ENCODE peak calls at places on chromosomes 1 and 21, in four cellular contexts. P is cardiac muscle cell, Z is right cardiac atrium, U is AG04450. Q is an unnamed sample. For H3K27me3, the result is how much of the 10 kb centered on the place peaks cover.

GRCh38 chr1:173508541-173508940 is 31.4 kb downstream of the PRDX6 start:
- DNase-seq in P (no peak), Z (no peak), U (no peak), Q (no peak)

GRCh38 chr1:24416666-24417391 is 1.2 kb downstream of the NIPAL3 start:
- DNase-seq in P (no peak), Z (no peak), U (peak), Q (peak)

GRCh38 chr1:109040627-109041613 is 982 bp downstream of the WDR47 start:
- DNase-seq in P (peak), Z (peak), U (no peak), Q (peak)

GRCh38 chr1:87985071-87985470 is 656.4 kb downstream of the LMO4 start:
- DNase-seq in P (no peak), Z (no peak), U (no peak), Q (no peak)

GRCh38 chr1:29458737-29459550 is 222.6 kb downstream of the PTPRU start:
- DNase-seq in P (no peak), Z (no peak), U (no peak), Q (no peak)

GRCh38 chr1:37997256-37998088 is 7.7 kb upstream of the SF3A3 start:
- DNase-seq in P (no peak), Z (no peak), U (no peak), Q (no peak)

GRCh38 chr21:41926068-41926806 is 27.6 kb downstream of the C2CD2 start:
- DNase-seq in P (no peak), Z (no peak), U (peak), Q (peak)

GRCh38 chr21:16620921-16621320 is 891.1 kb downstream of the USP25 start:
- DNase-seq in P (no peak), Z (no peak), U (no peak), Q (no peak)

GRCh38 chr1:32241011-32241763 is 5.8 kb upstream of the FAM167B start:
- DNase-seq in P (peak), Z (peak), U (no peak), Q (peak)

GRCh38 chr1:198797656-198798055 is 158.8 kb downstream of the PTPRC start:
- DNase-seq in P (no peak), Z (no peak), U (no peak), Q (no peak)

GRCh38 chr1:94327001-94327685 is 89.8 kb upstream of the ARHGAP29 start:
- DNase-seq in P (peak), Z (peak), U (no peak), Q (peak)

GRCh38 chr1:109895720-109896504 is 14.7 kb upstream of the CSF1 start:
- DNase-seq in P (no peak), Z (peak), U (no peak), Q (no peak)

GRCh38 chr21:45509566-45510465 is 32.4 kb downstream of the SLC19A1 start:
- DNase-seq in P (no peak), Z (peak), U (no peak), Q (no peak)

GRCh38 chr1:66327582-66327981 is 206.4 kb upstream of the SGIP1 start:
- DNase-seq in P (no peak), Z (no peak), U (no peak), Q (no peak)

GRCh38 chr1:243950166-243950565 is 100.1 kb upstream of the AKT3 start:
- DNase-seq in P (no peak), Z (no peak), U (peak), Q (peak)

GRCh38 chr1:26360051-26360806 is 6.3 kb upstream of the CRYBG2 start:
- DNase-seq in P (no peak), Z (no peak), U (no peak), Q (peak)

GRCh38 chr1:102891868-102892625 is 216.3 kb downstream of the COL11A1 start:
- DNase-seq in P (no peak), Z (no peak), U (no peak), Q (peak)

GRCh38 chr1:27150183-27150582 is 4.7 kb downstream of the SLC9A1 start:
- DNase-seq in P (no peak), Z (no peak), U (no peak), Q (no peak)

GRCh38 chr1:19689856-19690255 is 25.2 kb downstream of the HTR6 start:
- DNase-seq in P (no peak), Z (no peak), U (no peak), Q (no peak)

GRCh38 chr1:96559181-96559580 is 162.4 kb upstream of the PTBP2 start:
- DNase-seq in P (no peak), Z (no peak), U (no peak), Q (no peak)

GRCh38 chr1:119006406-119007279 is 18.5 kb upstream of the TBX15 start:
- DNase-seq in P (no peak), Z (no peak), U (no peak), Q (no peak)

GRCh38 chr1:21764615-21765423 is 18.1 kb downstream of the USP48 start:
- DNase-seq in P (no peak), Z (no peak), U (peak), Q (no peak)

GRCh38 chr21:27885296-27885711 is 918.4 kb upstream of the ADAMTS5 start:
- DNase-seq in P (no peak), Z (peak), U (no peak), Q (no peak)

GRCh38 chr1:30664103-30664755 is 59.2 kb downstream of the MATN1 start:
- DNase-seq in P (no peak), Z (no peak), U (no peak), Q (no peak)

GRCh38 chr1:1044455-1044854 is 24.5 kb downstream of the AGRN start:
- DNase-seq in P (no peak), Z (no peak), U (no peak), Q (no peak)

GRCh38 chr1:116374340-116375164 is 1.5 kb downstream of the ATP1A1 start:
- DNase-seq in P (peak), Z (peak), U (no peak), Q (no peak)

GRCh38 chr21:33265664-33266049 is 510 bp upstream of the IL10RB start:
- DNase-seq in P (no peak), Z (peak), U (no peak), Q (peak)

GRCh38 chr1:91011726-91012125 is 10.1 kb downstream of the ZNF644 start:
- DNase-seq in P (no peak), Z (no peak), U (no peak), Q (no peak)

GRCh38 chr21:41169701-41170100 is 1.7 kb downstream of the BACE2 start:
- DNase-seq in P (no peak), Z (no peak), U (no peak), Q (no peak)

GRCh38 chr21:46368533-46369285 is 44.8 kb downstream of the PCNT start:
- DNase-seq in P (no peak), Z (no peak), U (no peak), Q (no peak)

GRCh38 chr1:25031601-25031965 is 101.5 kb upstream of the RUNX3 start:
- DNase-seq in P (no peak), Z (no peak), U (no peak), Q (no peak)

GRCh38 chr1:204751883-204752687 is 66.5 kb upstream of the LRRN2 start:
- DNase-seq in P (peak), Z (peak), U (no peak), Q (peak)
- H3K27me3 ChIP-seq in P (under half), Z (under half), U (under half), Q (under half)

GRCh38 chr1:158179301-158180041 is 1.2 kb upstream of the CD1D start:
- DNase-seq in P (peak), Z (no peak), U (no peak), Q (no peak)
- H3K27me3 ChIP-seq in P (under half), Z (under half), U (under half), Q (under half)

DNA sequence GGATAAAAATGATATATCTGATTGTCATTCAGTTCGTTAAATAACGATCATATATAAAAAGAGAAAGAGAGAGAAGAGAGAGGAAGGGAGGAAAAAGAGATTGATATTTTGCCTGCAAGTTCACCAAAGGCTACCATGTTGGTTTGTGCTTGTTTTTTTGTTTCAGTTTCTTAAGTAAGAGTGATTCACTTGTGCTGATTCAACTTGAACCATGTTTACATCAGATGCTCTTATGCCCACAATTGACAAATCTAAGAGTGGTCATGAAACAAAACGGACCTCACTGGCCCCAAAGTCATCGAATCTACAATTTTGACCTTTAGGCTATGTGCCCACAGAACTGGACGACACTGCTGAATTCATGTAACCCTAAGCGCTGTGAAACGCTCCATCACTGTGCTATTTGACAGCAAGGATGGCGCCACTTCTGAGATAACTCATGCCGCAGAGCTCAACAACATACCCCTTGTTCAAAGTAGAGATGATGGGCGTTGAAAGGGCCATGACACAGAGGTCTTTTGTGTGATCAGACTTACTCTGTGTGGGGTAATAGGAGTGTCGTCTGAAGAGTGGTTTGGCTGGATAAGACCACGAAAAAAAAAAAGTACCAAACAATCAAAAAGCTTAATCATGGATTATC is 481.4 kb downstream of the SETD4 start:
- DNase-seq in P (no peak), Z (no peak), U (no peak), Q (no peak)
- H3K27me3 ChIP-seq in P (under half), Z (under half), U (under half), Q (under half)

GRCh38 chr1:244970661-244971523 is 106.5 kb upstream of the HNRNPU start:
- DNase-seq in P (peak), Z (peak), U (peak), Q (peak)

GRCh38 chr1:244970236-244970652 is 105.9 kb upstream of the HNRNPU start:
- DNase-seq in P (peak), Z (no peak), U (peak), Q (peak)

GRCh38 chr1:244967159-244967558 is 102.8 kb upstream of the HNRNPU start:
- DNase-seq in P (no peak), Z (no peak), U (no peak), Q (no peak)

GRCh38 chr1:244969355-244970235 is 105.3 kb upstream of the HNRNPU start:
- DNase-seq in P (peak), Z (peak), U (peak), Q (peak)

DNA sequence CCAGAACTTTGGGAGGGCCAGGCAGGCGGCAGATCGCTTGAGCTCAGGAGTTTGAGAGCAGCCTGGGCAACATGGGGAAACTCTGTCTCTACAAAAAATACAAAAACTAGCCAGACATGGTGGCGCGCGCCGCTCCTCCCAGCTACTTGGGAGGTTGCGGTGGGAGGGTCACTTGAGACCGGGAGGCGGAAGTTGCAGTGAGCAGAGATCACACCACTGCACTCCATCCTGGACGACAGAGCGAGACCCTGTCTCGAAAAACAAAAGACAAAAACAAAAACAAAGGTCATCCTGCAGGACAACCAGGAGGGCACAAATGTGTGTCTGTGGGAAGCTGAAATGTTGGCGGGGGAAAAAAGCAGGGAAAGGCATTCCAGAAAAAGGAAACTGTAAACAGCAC is 104.1 kb upstream of the HNRNPU start:
- DNase-seq in P (no peak), Z (peak), U (no peak), Q (no peak)
- H3K27me3 ChIP-seq in P (under half), Z (under half), U (under half), Q (under half)

GRCh38 chr1:42962641-42963377 is 4.1 kb upstream of the SLC2A1 start:
- DNase-seq in P (peak), Z (peak), U (no peak), Q (peak)
- H3K27me3 ChIP-seq in P (under half), Z (under half), U (under half), Q (under half)

GRCh38 chr1:231763481-231763880 is 136.9 kb downstream of the DISC1 start:
- DNase-seq in P (no peak), Z (no peak), U (no peak), Q (no peak)
- H3K27me3 ChIP-seq in P (under half), Z (under half), U (under half), Q (under half)

Q was measured in hepatocyte.